ENCODE peak calls at places on chromosome 19, in six cellular contexts. N is fibroblast of villous mesenchyme, P is hepatocyte, F is body of pancreas, Z is tibial nerve, D is psoas muscle. H is an unnamed sample.

GRCh38 chr19:16915135-16915534 is 26.3 kb downstream of the F2RL3 start:
- DNase-seq in N (no peak), P (no peak), F (no peak), Z (no peak), D (no peak), H (no peak)

GRCh38 chr19:7919681-7920519 is at the start of gene SNAPC2:
- DNase-seq in N (peak; percentile 95), P (peak; percentile 97), F (peak; percentile 98), Z (peak; percentile 95), D (peak; percentile 98), H (peak; percentile 97)

GRCh38 chr19:7159105-7159933 is 89.8 kb downstream of the ZNF557 start:
- DNase-seq in N (peak; percentile 96), P (peak; percentile 67), F (no peak), Z (no peak), D (peak; percentile 76), H (no peak)

GRCh38 chr19:7869453-7869909 is 4.7 kb downstream of the PRR36 start:
- DNase-seq in N (peak; percentile 51), P (peak; percentile 87), F (peak; percentile 83), Z (no peak), D (peak; percentile 49), H (peak; percentile 84)

GRCh38 chr19:34172661-34173144 is 399 bp downstream of the LSM14A start:
- DNase-seq in N (no peak), P (peak; percentile 50), F (peak; percentile 40), Z (no peak), D (peak; percentile 41), H (no peak)

GRCh38 chr19:531753-532571 is at the start of gene CDC34:
- DNase-seq in N (no peak), P (no peak), F (no peak), Z (no peak), D (no peak), H (no peak)

GRCh38 chr19:45472557-45473365 is 5.0 kb downstream of the FOSB start:
- DNase-seq in N (no peak), P (peak; percentile 28), F (peak; percentile 32), Z (no peak), D (no peak), H (peak; percentile 49)

GRCh38 chr19:48290923-48291700 is 21.2 kb downstream of the ZNF114 start:
- DNase-seq in N (peak; percentile 82), P (peak; percentile 86), F (peak; percentile 83), Z (peak; percentile 69), D (peak; percentile 87), H (peak; percentile 64)

GRCh38 chr19:10228925-10229324 is 2.2 kb downstream of the S1PR2 start:
- DNase-seq in N (peak; percentile 52), P (peak; percentile 48), F (peak; percentile 24), Z (peak; percentile 31), D (no peak), H (no peak)

GRCh38 chr19:42596391-42597071 is 1.8 kb upstream of the CEACAM8 start:
- DNase-seq in N (peak; percentile 6), P (peak; percentile 41), F (peak; percentile 44), Z (no peak), D (peak; percentile 34), H (no peak)

GRCh38 chr19:1295169-1296012 is 9.7 kb downstream of the EFNA2 start:
- DNase-seq in N (peak; percentile 33), P (no peak), F (peak; percentile 16), Z (no peak), D (no peak), H (no peak)

GRCh38 chr19:28596561-28597071 is 616.3 kb downstream of the UQCRFS1 start:
- DNase-seq in N (no peak), P (no peak), F (peak; percentile 67), Z (no peak), D (no peak), H (no peak)

GRCh38 chr19:39602224-39602623 is at the start of gene LGALS13:
- DNase-seq in N (no peak), P (no peak), F (no peak), Z (no peak), D (no peak), H (no peak)

GRCh38 chr19:58551577-58552471 is 3.1 kb downstream of the CHMP2A start:
- DNase-seq in N (no peak), P (peak; percentile 4), F (no peak), Z (no peak), D (no peak), H (no peak)

GRCh38 chr19:1016647-1017114 is 4.2 kb downstream of the TMEM259 start:
- DNase-seq in N (peak; percentile 84), P (peak; percentile 70), F (no peak), Z (no peak), D (no peak), H (no peak)

GRCh38 chr19:28332886-28333285 is 880.1 kb downstream of the UQCRFS1 start:
- DNase-seq in N (no peak), P (no peak), F (no peak), Z (no peak), D (no peak), H (no peak)

GRCh38 chr19:34282611-34283519 is 28.5 kb downstream of the GARRE1 start:
- DNase-seq in N (no peak), P (no peak), F (peak; percentile 37), Z (no peak), D (no peak), H (no peak)

GRCh38 chr19:8306235-8307054 is 1.7 kb downstream of the CD320 start:
- DNase-seq in N (no peak), P (no peak), F (no peak), Z (peak; percentile 4), D (peak; percentile 15), H (peak; percentile 10)

GRCh38 chr19:17489392-17490030 is 19.2 kb downstream of the SLC27A1 start:
- DNase-seq in N (no peak), P (no peak), F (no peak), Z (no peak), D (no peak), H (no peak)

GRCh38 chr19:1157931-1158884 is 15.9 kb downstream of the SBNO2 start:
- DNase-seq in N (no peak), P (no peak), F (no peak), Z (no peak), D (no peak), H (no peak)

GRCh38 chr19:10769533-10770491 is 51.9 kb downstream of the DNM2 start:
- DNase-seq in N (peak; percentile 62), P (peak; percentile 72), F (peak; percentile 83), Z (peak; percentile 54), D (peak; percentile 70), H (no peak)

GRCh38 chr19:16542894-16543498 is 759 bp upstream of the CHERP start:
- DNase-seq in N (peak; percentile 5), P (no peak), F (no peak), Z (no peak), D (no peak), H (no peak)

GRCh38 chr19:13045812-13046211 is 50.5 kb downstream of the NFIX start:
- DNase-seq in N (no peak), P (no peak), F (no peak), Z (no peak), D (no peak), H (no peak)

GRCh38 chr19:29603308-29603707 is 2.8 kb upstream of the POP4 start:
- DNase-seq in N (no peak), P (no peak), F (no peak), Z (no peak), D (no peak), H (no peak)

GRCh38 chr19:58492265-58492664 is 16.1 kb downstream of the ZNF446 start:
- DNase-seq in N (no peak), P (no peak), F (no peak), Z (no peak), D (no peak), H (no peak)

GRCh38 chr19:14114439-14114838 is 3.1 kb downstream of the PRKACA start:
- DNase-seq in N (no peak), P (no peak), F (no peak), Z (no peak), D (no peak), H (no peak)

GRCh38 chr19:14116525-14116917 is 1.0 kb downstream of the PRKACA start:
- DNase-seq in N (no peak), P (no peak), F (no peak), Z (no peak), D (no peak), H (no peak)

GRCh38 chr19:14113762-14114414 is 3.7 kb downstream of the PRKACA start:
- DNase-seq in N (no peak), P (peak; percentile 6), F (peak; percentile 42), Z (no peak), D (peak; percentile 89), H (peak; percentile 33)

GRCh38 chr19:14115761-14116160 is 1.8 kb downstream of the PRKACA start:
- DNase-seq in N (no peak), P (no peak), F (no peak), Z (no peak), D (no peak), H (no peak)

DNA sequence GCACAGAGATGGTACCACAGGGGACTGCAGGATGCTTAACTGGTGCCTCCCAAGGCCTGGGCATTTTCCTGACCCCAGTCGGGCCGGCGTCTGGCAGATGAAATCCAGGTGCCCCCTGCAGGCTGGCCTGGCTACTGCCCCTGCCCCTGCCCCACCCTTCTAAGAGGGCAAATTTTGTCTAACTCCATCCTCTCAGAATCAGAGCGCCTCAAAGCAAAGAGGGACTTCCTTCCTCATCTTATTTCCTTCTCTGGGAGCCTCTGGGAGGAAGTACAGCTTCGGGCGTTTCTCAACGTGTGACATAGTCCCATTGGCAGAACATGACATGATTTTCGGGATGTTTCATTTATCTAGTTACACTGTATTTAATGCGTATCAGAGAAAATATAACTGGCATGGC is 2.7 kb downstream of the PRKACA start:
- DNase-seq in N (no peak), P (no peak), F (peak; percentile 72), Z (no peak), D (peak; percentile 71), H (peak; percentile 38)
- TF ChIP-seq CTCF in N (peak; percentile 49), P (peak; percentile 37), F (peak; percentile 46), Z (peak; percentile 32), D (peak; percentile 65), H (peak; percentile 37)

GRCh38 chr19:2479556-2480194 is 3.7 kb downstream of the GADD45B start:
- DNase-seq in N (no peak), P (no peak), F (no peak), Z (no peak), D (no peak), H (no peak)
- TF ChIP-seq CTCF in N (no peak), P (peak; percentile 16), F (no peak), Z (no peak), D (no peak), H (no peak)

GRCh38 chr19:50893047-50893737 is 18.0 kb downstream of the KLK4 start:
- DNase-seq in N (no peak), P (no peak), F (peak; percentile 40), Z (no peak), D (no peak), H (no peak)
- TF ChIP-seq CTCF in N (no peak), P (no peak), F (no peak), Z (no peak), D (no peak), H (no peak)

DNA sequence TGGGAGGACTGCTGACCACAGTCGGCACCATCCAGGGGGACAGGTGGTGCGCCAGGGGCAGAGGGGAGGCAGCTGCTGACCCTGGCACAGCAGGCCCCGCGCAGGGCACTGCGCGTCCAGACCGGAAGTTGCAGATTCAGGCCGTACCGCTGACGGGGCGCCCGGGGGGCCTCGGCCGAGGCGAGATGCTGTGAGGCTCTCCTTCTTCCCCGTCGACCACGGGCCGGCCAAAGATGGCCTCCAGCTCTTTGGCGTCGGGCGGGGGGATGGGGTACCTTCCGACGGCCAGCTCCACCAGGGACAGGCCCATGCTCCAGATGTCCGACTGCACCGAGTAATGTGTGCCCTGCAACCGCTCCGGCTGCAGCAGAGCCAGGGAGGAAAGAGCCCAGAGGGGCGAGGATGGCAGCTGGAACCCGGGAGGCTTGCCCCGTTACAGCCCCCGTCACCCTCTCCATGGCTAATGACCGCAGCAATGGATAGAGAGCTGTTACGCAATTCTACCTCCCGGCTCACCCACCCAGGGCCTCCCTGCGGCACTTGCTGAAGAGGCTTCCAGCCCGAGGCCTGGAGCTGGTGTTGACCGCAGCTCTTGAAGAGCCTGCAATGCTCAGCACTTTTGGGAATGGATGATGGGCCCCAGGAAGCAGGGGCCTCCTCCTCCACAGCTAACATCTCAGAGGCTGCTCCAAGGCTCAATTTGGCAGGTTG is 24.7 kb downstream of the MAP2K2 start:
- DNase-seq in N (no peak), P (no peak), F (no peak), Z (no peak), D (no peak), H (no peak)
- TF ChIP-seq CTCF in N (no peak), P (no peak), F (no peak), Z (no peak), D (no peak), H (no peak)